ENCODE peak calls at places on chromosomes 16 and 17, in eight cellular contexts. Y, Q, H, O, G, P, T and E are unnamed samples.

GRCh38 chr17:34177642-34178041 is 77.4 kb upstream of the CCL2 start:
- DNase-seq in G (no peak), Y (no peak), T (no peak), O (peak), Q (no peak), H (no peak), P (no peak), E (no peak)

GRCh38 chr16:24771779-24772157 is 42.3 kb downstream of the TNRC6A start:
- DNase-seq in Y (no peak), Q (no peak), P (no peak), G (no peak), T (no peak), H (no peak), O (no peak), E (no peak)

GRCh38 chr17:69468211-69468610 is 53.7 kb downstream of the MAP2K6 start:
- DNase-seq in T (no peak), O (no peak), H (peak), P (no peak), G (peak), Y (no peak), Q (no peak), E (no peak)

GRCh38 chr17:3794890-3795757 is 5.9 kb downstream of the ITGAE start:
- DNase-seq in Q (peak), T (no peak), P (no peak), O (no peak), Y (no peak), G (peak), H (no peak), E (no peak)

GRCh38 chr17:9401434-9401833 is 174.2 kb downstream of the STX8 start:
- DNase-seq in O (no peak), G (peak), P (no peak), Y (no peak), T (no peak), H (no peak), Q (peak), E (no peak)

GRCh38 chr16:23348579-23349469 is 46.7 kb downstream of the SCNN1B start:
- DNase-seq in H (no peak), P (peak), O (no peak), Q (no peak), T (no peak), G (peak), Y (no peak), E (no peak)

GRCh38 chr17:64174686-64175456 is 44.9 kb upstream of the ERN1 start:
- DNase-seq in Q (no peak), H (no peak), T (no peak), O (peak), Y (no peak), P (no peak), G (no peak), E (no peak)

GRCh38 chr16:50102046-50102756 is 36.4 kb downstream of the HEATR3 start:
- DNase-seq in T (no peak), P (no peak), H (no peak), Y (no peak), O (no peak), G (no peak), Q (peak), E (no peak)

GRCh38 chr17:44916781-44917241 is 1.5 kb upstream of the GFAP start:
- DNase-seq in O (no peak), Y (no peak), H (no peak), Q (no peak), P (no peak), T (no peak), G (no peak), E (peak)

GRCh38 chr16:29816694-29817441 is 916 bp downstream of the PAGR1 start:
- DNase-seq in Y (peak), O (peak), P (peak), Q (no peak), H (peak), T (no peak), G (peak), E (peak)

GRCh38 chr17:6056104-6056503 is 14.1 kb upstream of the WSCD1 start:
- DNase-seq in T (no peak), G (no peak), Y (no peak), O (no peak), Q (no peak), P (no peak), H (no peak), E (no peak)

GRCh38 chr17:43823350-43824084 is 9.4 kb downstream of the MPP3 start:
- DNase-seq in G (no peak), T (no peak), O (no peak), P (no peak), Y (no peak), Q (no peak), H (no peak), E (no peak)

GRCh38 chr16:2487903-2488531 is 13.1 kb downstream of the TBC1D24 start:
- DNase-seq in P (no peak), Q (no peak), T (no peak), G (no peak), Y (no peak), O (peak), H (no peak), E (no peak)

GRCh38 chr17:41065829-41066624 is at the start of gene KRTAP2-4:
- DNase-seq in T (no peak), O (peak), H (no peak), Y (no peak), P (no peak), G (peak), Q (peak), E (no peak)

GRCh38 chr16:69859105-69859969 is 91.8 kb upstream of the CLEC18A start:
- DNase-seq in H (no peak), Y (no peak), P (peak), G (peak), T (no peak), O (no peak), Q (no peak), E (no peak)

GRCh38 chr17:44971776-44972483 is 3.8 kb upstream of the C1QL1 start:
- DNase-seq in T (no peak), G (no peak), O (no peak), Q (peak), Y (no peak), H (no peak), P (peak), E (no peak)

GRCh38 chr16:85290626-85291301 is 178.5 kb upstream of the CIBAR2 start:
- DNase-seq in H (no peak), Q (no peak), G (no peak), T (no peak), Y (no peak), P (no peak), O (no peak), E (no peak)

GRCh38 chr16:27639588-27640276 is 89.8 kb downstream of the KATNIP start:
- DNase-seq in H (peak), P (peak), Y (no peak), Q (peak), O (peak), G (peak), T (no peak), E (no peak)

GRCh38 chr16:85334718-85335583 is 222.7 kb upstream of the CIBAR2 start:
- DNase-seq in G (no peak), H (no peak), P (peak), O (no peak), Y (no peak), Q (no peak), T (no peak), E (no peak)

GRCh38 chr17:36627101-36627500 is 25.7 kb downstream of the MRM1 start:
- DNase-seq in Y (no peak), P (peak), Q (no peak), O (no peak), G (no peak), H (peak), T (no peak), E (no peak)

GRCh38 chr17:82495844-82496528 is 23.5 kb upstream of the FOXK2 start:
- DNase-seq in Q (no peak), T (no peak), P (peak), G (no peak), Y (no peak), O (no peak), H (peak), E (no peak)

GRCh38 chr17:78697122-78697845 is 84.8 kb downstream of the CYTH1 start:
- DNase-seq in T (no peak), O (no peak), Y (no peak), G (no peak), H (no peak), Q (no peak), P (no peak), E (no peak)

GRCh38 chr17:50249887-50250286 is 24.4 kb upstream of the TMEM92 start:
- DNase-seq in O (no peak), T (no peak), G (no peak), Y (no peak), H (no peak), P (no peak), Q (no peak), E (no peak)

GRCh38 chr17:2138768-2139167 is 83.9 kb downstream of the HIC1 start:
- DNase-seq in P (no peak), Q (no peak), Y (no peak), O (peak), H (no peak), T (no peak), G (no peak), E (no peak)

GRCh38 chr16:86477642-86478041 is 32.7 kb upstream of the FOXF1 start:
- DNase-seq in O (no peak), Y (no peak), P (no peak), H (no peak), Q (no peak), T (no peak), G (no peak), E (no peak)